ENCODE peak calls at places on chromosomes 7 and 10, in five cellular contexts. One of them, this sample, is unnamed.

GRCh38 chr7:44766416-44766801 is 17.8 kb downstream of the ZMIZ2 start:
- DNase-seq in fibroblast of lung: no peak
- DNase-seq in breast epithelium: no peak
- DNase-seq in RWPE1: no peak
- DNase-seq in IMR-90: no peak
- DNase-seq in this sample: no peak

GRCh38 chr10:55627526-55628170 is 733.4 kb downstream of the ZWINT start:
- DNase-seq in RWPE1: no peak
- DNase-seq in breast epithelium: no peak
- DNase-seq in fibroblast of lung: no peak
- DNase-seq in IMR-90: no peak
- DNase-seq in this sample: peak

GRCh38 chr10:97030894-97031293 is 154.9 kb downstream of the SLIT1 start:
- DNase-seq in fibroblast of lung: no peak
- DNase-seq in RWPE1: no peak
- DNase-seq in IMR-90: no peak
- DNase-seq in breast epithelium: no peak
- DNase-seq in this sample: no peak

GRCh38 chr7:70047891-70048448 is 449.7 kb downstream of the AUTS2 start:
- DNase-seq in IMR-90: no peak
- DNase-seq in breast epithelium: no peak
- DNase-seq in RWPE1: no peak
- DNase-seq in fibroblast of lung: peak
- DNase-seq in this sample: no peak

GRCh38 chr10:117374506-117375359 is 507 bp downstream of the PDZD8 start:
- DNase-seq in RWPE1: peak
- DNase-seq in fibroblast of lung: peak
- DNase-seq in IMR-90: peak
- DNase-seq in breast epithelium: peak
- DNase-seq in this sample: no peak

GRCh38 chr10:34111179-34111578 is 703.9 kb downstream of the PARD3 start:
- DNase-seq in breast epithelium: no peak
- DNase-seq in fibroblast of lung: no peak
- DNase-seq in RWPE1: no peak
- DNase-seq in IMR-90: no peak
- DNase-seq in this sample: no peak

GRCh38 chr7:42237891-42238531 is 1.0 kb upstream of the GLI3 start:
- DNase-seq in RWPE1: peak
- DNase-seq in IMR-90: peak
- DNase-seq in breast epithelium: peak
- DNase-seq in fibroblast of lung: peak
- DNase-seq in this sample: no peak

GRCh38 chr10:25392132-25392531 is 217.3 kb downstream of the GPR158 start:
- DNase-seq in IMR-90: no peak
- DNase-seq in fibroblast of lung: no peak
- DNase-seq in RWPE1: no peak
- DNase-seq in breast epithelium: no peak
- DNase-seq in this sample: no peak

GRCh38 chr10:124561206-124561605 is 99.6 kb downstream of the LHPP start:
- DNase-seq in fibroblast of lung: no peak
- DNase-seq in RWPE1: no peak
- DNase-seq in breast epithelium: no peak
- DNase-seq in IMR-90: no peak
- DNase-seq in this sample: no peak

GRCh38 chr10:97830064-97830463 is 19.6 kb upstream of the GOLGA7B start:
- DNase-seq in IMR-90: no peak
- DNase-seq in RWPE1: no peak
- DNase-seq in fibroblast of lung: no peak
- DNase-seq in breast epithelium: no peak
- DNase-seq in this sample: no peak

GRCh38 chr10:13473986-13474385 is 54.8 kb downstream of the BEND7 start:
- DNase-seq in RWPE1: no peak
- DNase-seq in IMR-90: no peak
- DNase-seq in breast epithelium: no peak
- DNase-seq in fibroblast of lung: no peak
- DNase-seq in this sample: no peak

GRCh38 chr10:13475124-13475523 is 53.7 kb downstream of the BEND7 start:
- DNase-seq in RWPE1: peak
- DNase-seq in IMR-90: no peak
- DNase-seq in fibroblast of lung: no peak
- DNase-seq in breast epithelium: no peak
- DNase-seq in this sample: no peak

GRCh38 chr10:13472359-13472758 is 56.5 kb downstream of the BEND7 start:
- DNase-seq in breast epithelium: no peak
- DNase-seq in RWPE1: no peak
- DNase-seq in fibroblast of lung: no peak
- DNase-seq in IMR-90: no peak
- DNase-seq in this sample: no peak

DNA sequence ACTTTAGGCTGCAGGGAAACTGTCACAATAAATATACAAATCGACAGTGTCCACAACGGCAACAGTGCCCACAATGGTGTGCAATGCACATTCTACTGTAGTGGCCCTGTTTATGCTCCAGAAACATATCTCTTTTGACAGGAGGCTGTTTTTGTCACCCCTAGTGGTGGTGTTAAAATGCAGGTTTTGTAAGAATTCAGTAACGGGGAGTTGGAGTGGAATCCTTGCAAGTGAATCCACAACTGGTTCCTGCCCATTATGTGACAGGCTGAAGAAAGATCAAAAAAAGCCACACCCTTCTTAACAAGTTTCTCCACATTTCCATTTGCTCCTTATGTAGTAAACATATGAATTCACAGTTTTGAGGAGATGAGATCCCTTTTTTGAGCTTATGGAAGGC is 58.5 kb downstream of the BEND7 start:
- DNase-seq in IMR-90: no peak
- DNase-seq in fibroblast of lung: no peak
- DNase-seq in RWPE1: no peak
- DNase-seq in breast epithelium: no peak
- DNase-seq in this sample: no peak
- TF ChIP-seq CTCF in IMR-90: no peak
- TF ChIP-seq CTCF in fibroblast of lung: no peak
- TF ChIP-seq CTCF in RWPE1: no peak
- TF ChIP-seq CTCF in breast epithelium: no peak
- TF ChIP-seq CTCF in this sample: no peak

GRCh38 chr10:119370046-119370770 is 162.8 kb downstream of the GRK5 start:
- DNase-seq in breast epithelium: no peak
- DNase-seq in fibroblast of lung: peak
- DNase-seq in RWPE1: no peak
- DNase-seq in IMR-90: peak
- DNase-seq in this sample: no peak

GRCh38 chr10:119365773-119366640 is 158.6 kb downstream of the GRK5 start:
- DNase-seq in breast epithelium: no peak
- DNase-seq in IMR-90: peak
- DNase-seq in RWPE1: no peak
- DNase-seq in fibroblast of lung: no peak
- DNase-seq in this sample: no peak

GRCh38 chr10:119368991-119369869 is 161.9 kb downstream of the GRK5 start:
- DNase-seq in RWPE1: no peak
- DNase-seq in fibroblast of lung: no peak
- DNase-seq in breast epithelium: no peak
- DNase-seq in IMR-90: no peak
- DNase-seq in this sample: no peak

GRCh38 chr10:119368581-119368980 is 161.2 kb downstream of the GRK5 start:
- DNase-seq in fibroblast of lung: no peak
- DNase-seq in RWPE1: no peak
- DNase-seq in IMR-90: no peak
- DNase-seq in breast epithelium: no peak
- DNase-seq in this sample: no peak

DNA sequence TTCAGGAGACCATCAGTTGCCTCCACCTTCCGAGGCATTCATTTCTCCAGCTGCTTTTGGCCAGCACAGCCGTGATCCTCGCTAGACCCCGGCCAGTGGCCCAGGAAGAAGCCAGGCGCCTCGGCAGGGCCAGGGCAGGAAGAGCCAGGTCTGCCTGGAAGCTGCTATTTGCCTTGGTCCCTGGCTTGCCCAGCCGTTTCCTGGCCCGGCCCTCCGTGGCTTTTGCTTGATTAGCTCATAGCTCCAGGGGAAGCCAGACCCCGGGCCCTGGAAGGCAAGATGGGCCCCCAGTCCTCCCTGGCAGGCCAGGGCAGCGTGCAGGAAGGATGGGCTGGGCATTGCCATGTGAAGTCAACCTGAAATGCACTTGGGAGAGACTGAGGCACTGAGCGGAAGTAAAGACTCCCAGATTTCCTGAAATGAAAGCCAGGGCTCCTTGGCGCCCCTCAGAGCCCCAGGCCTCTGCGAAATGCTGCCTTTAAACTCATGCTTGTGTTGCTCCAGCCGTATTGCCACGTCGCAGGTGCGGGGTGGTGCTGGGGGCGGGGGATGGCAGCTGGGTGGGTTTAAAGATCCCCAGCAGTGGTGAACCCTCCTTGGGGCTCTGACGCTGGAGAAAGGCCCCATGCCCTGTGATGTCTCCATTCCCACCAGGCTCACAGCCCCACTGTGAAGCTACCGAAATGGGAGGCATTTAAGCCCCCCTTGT is 160.6 kb downstream of the GRK5 start:
- DNase-seq in IMR-90: no peak
- DNase-seq in breast epithelium: no peak
- DNase-seq in RWPE1: no peak
- DNase-seq in fibroblast of lung: no peak
- DNase-seq in this sample: no peak
- H3K27ac ChIP-seq in IMR-90: peak
- H3K27ac ChIP-seq in breast epithelium: no peak
- H3K27ac ChIP-seq in RWPE1: no peak
- H3K27ac ChIP-seq in fibroblast of lung: peak
- H3K27ac ChIP-seq in this sample: no peak

DNA sequence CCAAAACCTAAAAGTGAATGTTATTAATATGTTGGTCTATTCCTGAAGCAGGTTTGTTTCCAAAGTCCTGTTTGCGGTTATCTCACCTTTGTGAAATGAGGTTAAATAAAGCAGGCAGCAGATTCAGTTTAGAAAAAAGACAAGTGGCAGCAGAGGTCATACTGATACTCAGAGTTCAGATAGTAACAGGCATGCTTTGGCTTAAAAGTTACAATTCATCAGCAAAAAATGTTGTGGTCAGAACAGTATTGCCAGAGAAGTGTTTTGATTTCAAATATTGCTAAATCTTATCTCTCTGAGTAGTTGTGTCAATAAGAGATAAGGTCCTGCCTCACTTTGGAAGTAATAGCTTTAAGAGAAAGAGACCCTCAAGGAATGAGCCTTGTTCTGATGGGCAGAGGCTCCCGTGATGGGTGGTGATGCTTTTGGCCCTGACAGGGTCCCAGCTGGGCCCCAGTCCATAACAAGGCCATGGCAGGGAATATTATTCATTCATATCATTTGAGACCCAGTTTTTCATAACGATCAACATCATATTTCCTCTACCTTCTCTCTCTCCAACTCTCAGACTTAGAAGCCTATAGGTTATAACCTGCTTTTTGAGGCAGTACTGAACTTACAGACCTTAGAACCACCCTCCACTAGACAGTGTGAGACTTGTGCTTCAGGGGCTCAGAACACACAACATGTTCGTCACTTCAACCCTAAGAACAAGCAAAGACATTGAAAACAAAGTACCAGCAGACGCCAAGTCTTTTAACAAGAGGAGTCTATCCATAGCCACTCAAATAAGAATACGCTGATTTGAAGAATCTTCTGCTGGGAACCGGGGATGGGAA is 58.5 kb upstream of the AHR start:
- DNase-seq in IMR-90: peak
- DNase-seq in fibroblast of lung: peak
- DNase-seq in RWPE1: peak
- DNase-seq in breast epithelium: no peak
- DNase-seq in this sample: no peak
- TF ChIP-seq CTCF in IMR-90: no peak
- TF ChIP-seq CTCF in fibroblast of lung: no peak
- TF ChIP-seq CTCF in RWPE1: no peak
- TF ChIP-seq CTCF in breast epithelium: no peak
- TF ChIP-seq CTCF in this sample: no peak

GRCh38 chr10:114825513-114826253 is 4.1 kb downstream of the FHIP2A start:
- DNase-seq in breast epithelium: no peak
- DNase-seq in fibroblast of lung: peak
- DNase-seq in RWPE1: no peak
- DNase-seq in IMR-90: peak
- DNase-seq in this sample: no peak
- H3K27ac ChIP-seq in breast epithelium: no peak
- H3K27ac ChIP-seq in fibroblast of lung: peak
- H3K27ac ChIP-seq in RWPE1: no peak
- H3K27ac ChIP-seq in IMR-90: peak
- H3K27ac ChIP-seq in this sample: no peak

GRCh38 chr10:86644412-86645110 is 9.8 kb upstream of the OPN4 start:
- DNase-seq in breast epithelium: peak
- DNase-seq in fibroblast of lung: peak
- DNase-seq in IMR-90: peak
- DNase-seq in RWPE1: no peak
- DNase-seq in this sample: no peak
- TF ChIP-seq CTCF in breast epithelium: no peak
- TF ChIP-seq CTCF in fibroblast of lung: no peak
- TF ChIP-seq CTCF in IMR-90: peak
- TF ChIP-seq CTCF in RWPE1: no peak
- TF ChIP-seq CTCF in this sample: peak

GRCh38 chr10:126170367-126170766 is 217.9 kb downstream of the ADAM12 start:
- DNase-seq in breast epithelium: no peak
- DNase-seq in RWPE1: no peak
- DNase-seq in fibroblast of lung: no peak
- DNase-seq in IMR-90: no peak
- DNase-seq in this sample: no peak
- H3K27ac ChIP-seq in breast epithelium: peak
- H3K27ac ChIP-seq in RWPE1: no peak
- H3K27ac ChIP-seq in fibroblast of lung: no peak
- H3K27ac ChIP-seq in IMR-90: no peak
- H3K27ac ChIP-seq in this sample: no peak

GRCh38 chr10:60238408-60239100 is 151.1 kb downstream of the ANK3 start:
- DNase-seq in fibroblast of lung: peak
- DNase-seq in IMR-90: peak
- DNase-seq in breast epithelium: no peak
- DNase-seq in RWPE1: peak
- DNase-seq in this sample: no peak
- TF ChIP-seq CTCF in fibroblast of lung: peak
- TF ChIP-seq CTCF in IMR-90: peak
- TF ChIP-seq CTCF in breast epithelium: no peak
- TF ChIP-seq CTCF in RWPE1: no peak
- TF ChIP-seq CTCF in this sample: no peak

GRCh38 chr7:74256446-74257408 is 2.5 kb upstream of the RFC2 start:
- DNase-seq in IMR-90: peak
- DNase-seq in RWPE1: no peak
- DNase-seq in breast epithelium: no peak
- DNase-seq in fibroblast of lung: peak
- DNase-seq in this sample: no peak

GRCh38 chr7:74252893-74253292 is 1.3 kb downstream of the RFC2 start:
- DNase-seq in fibroblast of lung: no peak
- DNase-seq in RWPE1: no peak
- DNase-seq in IMR-90: no peak
- DNase-seq in breast epithelium: no peak
- DNase-seq in this sample: no peak

GRCh38 chr7:74253331-74253730 is 868 bp downstream of the RFC2 start:
- DNase-seq in RWPE1: no peak
- DNase-seq in fibroblast of lung: no peak
- DNase-seq in IMR-90: no peak
- DNase-seq in breast epithelium: no peak
- DNase-seq in this sample: no peak

GRCh38 chr7:74254858-74255379 is 720 bp upstream of the RFC2 start:
- DNase-seq in RWPE1: no peak
- DNase-seq in fibroblast of lung: no peak
- DNase-seq in IMR-90: no peak
- DNase-seq in breast epithelium: no peak
- DNase-seq in this sample: no peak

GRCh38 chr7:74253975-74254857 is at the start of gene RFC2:
- DNase-seq in breast epithelium: peak
- DNase-seq in RWPE1: peak
- DNase-seq in IMR-90: peak
- DNase-seq in fibroblast of lung: peak
- DNase-seq in this sample: peak
- H3K27ac ChIP-seq in breast epithelium: peak
- H3K27ac ChIP-seq in RWPE1: peak
- H3K27ac ChIP-seq in IMR-90: peak
- H3K27ac ChIP-seq in fibroblast of lung: peak
- H3K27ac ChIP-seq in this sample: peak

This sample was measured in dorsolateral prefrontal cortex.